ENCODE peak calls at places on chromosome 18, in eight cellular contexts. K is GM06990, B is stomach, D is NB4, G is progenitor cell of endocrine pancreas, F is cardiac fibroblast, I is lower leg skin, Y is transverse colon. M is an unnamed sample.

GRCh38 chr18:61669320-61669719 is 223.5 kb downstream of the RNF152 start:
- DNase-seq in K (no peak), B (no peak), D (no peak), I (no peak), G (no peak), F (peak), Y (no peak), M (no peak)

GRCh38 chr18:34880882-34881852 is 160.0 kb upstream of the MAPRE2 start:
- DNase-seq in K (no peak), Y (no peak), I (no peak), B (no peak), D (peak), G (no peak), F (peak), M (no peak)

GRCh38 chr18:70414315-70414714 is 125.5 kb downstream of the SOCS6 start:
- DNase-seq in G (no peak), I (no peak), B (no peak), K (no peak), Y (no peak), D (no peak), F (no peak), M (no peak)

GRCh38 chr18:61596296-61596695 is 263.1 kb downstream of the CDH20 start:
- DNase-seq in Y (no peak), F (peak), G (no peak), D (no peak), B (no peak), I (no peak), K (no peak), M (no peak)

GRCh38 chr18:48777026-48777736 is 173.6 kb downstream of the SMAD7 start:
- DNase-seq in K (peak), D (peak), B (peak), F (peak), I (no peak), Y (peak), G (peak), M (peak)

GRCh38 chr18:38362286-38362792 is 796.7 kb upstream of the CELF4 start:
- DNase-seq in K (no peak), I (no peak), F (no peak), D (no peak), B (no peak), Y (no peak), G (no peak), M (no peak)

GRCh38 chr18:40283560-40283959 is 1671.5 kb upstream of the PIK3C3 start:
- DNase-seq in K (no peak), G (no peak), Y (no peak), F (no peak), B (no peak), D (no peak), I (no peak), M (no peak)

GRCh38 chr18:70039186-70039585 is 91.5 kb upstream of the CD226 start:
- DNase-seq in B (no peak), D (no peak), G (no peak), F (no peak), K (no peak), I (no peak), Y (no peak), M (no peak)

GRCh38 chr18:61637319-61637718 is 255.5 kb downstream of the RNF152 start:
- DNase-seq in F (no peak), Y (peak), I (no peak), B (peak), D (no peak), K (no peak), G (no peak), M (no peak)

GRCh38 chr18:13653746-13654455 is 72.5 kb downstream of the FAM210A start:
- DNase-seq in K (no peak), D (no peak), G (no peak), F (no peak), B (no peak), Y (no peak), I (peak), M (no peak)

GRCh38 chr18:3104190-3105054 is 91.5 kb upstream of the LPIN2 start:
- DNase-seq in B (no peak), G (no peak), K (no peak), Y (no peak), I (no peak), F (peak), D (no peak), M (no peak)

GRCh38 chr18:36849288-36850011 is 20.5 kb downstream of the KIAA1328 start:
- DNase-seq in K (no peak), Y (no peak), B (no peak), G (no peak), F (peak), D (no peak), I (no peak), M (no peak)

GRCh38 chr18:67010916-67011315 is 407.0 kb upstream of the CDH19 start:
- DNase-seq in B (no peak), D (no peak), G (no peak), K (no peak), Y (no peak), F (peak), I (no peak), M (no peak)

GRCh38 chr18:80253871-80254492 is 6.7 kb upstream of the PARD6G start:
- DNase-seq in Y (no peak), G (no peak), I (peak), F (peak), B (no peak), D (no peak), K (no peak), M (no peak)

GRCh38 chr18:37554399-37554787 is 11.2 kb downstream of the CELF4 start:
- DNase-seq in D (no peak), G (no peak), Y (no peak), I (no peak), K (no peak), B (no peak), F (no peak), M (no peak)

GRCh38 chr18:31819106-31819924 is 58.6 kb upstream of the SLC25A52 start:
- DNase-seq in K (no peak), D (peak), Y (no peak), F (peak), G (no peak), B (no peak), I (no peak), M (peak)

GRCh38 chr18:31825772-31826171 is 65.1 kb upstream of the SLC25A52 start:
- DNase-seq in B (no peak), G (no peak), F (no peak), K (no peak), Y (no peak), D (no peak), I (no peak), M (no peak)

GRCh38 chr18:31821452-31822171 is 60.9 kb upstream of the SLC25A52 start:
- DNase-seq in Y (no peak), F (no peak), I (no peak), B (no peak), G (no peak), K (no peak), D (no peak), M (no peak)

GRCh38 chr18:31819925-31820229 is 59.2 kb upstream of the SLC25A52 start:
- DNase-seq in G (no peak), Y (no peak), D (no peak), K (no peak), I (no peak), B (no peak), F (no peak), M (no peak)
- TF ChIP-seq CTCF in G (no peak), Y (no peak), D (no peak), K (no peak), I (no peak), B (no peak), F (no peak), M (no peak)

GRCh38 chr18:46060359-46060841 is 11.7 kb downstream of the PSTPIP2 start:
- DNase-seq in G (no peak), D (no peak), K (no peak), Y (no peak), B (no peak), I (no peak), F (no peak), M (no peak)

GRCh38 chr18:46062781-46063180 is 9.3 kb downstream of the PSTPIP2 start:
- DNase-seq in G (no peak), Y (no peak), I (no peak), K (no peak), D (no peak), B (no peak), F (no peak), M (no peak)

GRCh38 chr18:46061796-46062195 is 10.3 kb downstream of the PSTPIP2 start:
- DNase-seq in F (no peak), B (no peak), K (no peak), D (no peak), G (no peak), I (no peak), Y (no peak), M (no peak)

GRCh38 chr18:46055841-46056240 is 16.2 kb downstream of the PSTPIP2 start:
- DNase-seq in D (no peak), F (no peak), Y (no peak), I (no peak), B (no peak), K (peak), G (no peak), M (no peak)

DNA sequence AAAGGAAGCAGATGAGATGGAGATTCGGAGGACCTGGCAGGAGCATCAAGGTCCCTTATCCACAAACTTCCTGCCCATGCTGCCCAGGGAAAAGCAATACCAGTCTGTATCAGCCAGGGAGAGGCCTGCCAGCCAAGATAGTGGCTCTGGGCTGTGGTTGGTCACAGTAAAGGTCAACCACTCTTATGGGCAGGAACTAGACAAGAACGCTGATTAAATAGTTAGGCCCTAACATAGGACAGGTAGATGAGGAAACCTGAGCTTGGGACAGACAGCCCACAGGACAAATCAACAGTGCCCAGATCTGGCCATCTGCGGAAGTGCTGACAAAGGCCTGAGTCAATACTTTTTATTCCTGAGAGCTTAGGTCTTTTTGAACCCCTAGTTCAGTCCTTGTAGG is 10.7 kb downstream of the PSTPIP2 start:
- DNase-seq in K (no peak), F (no peak), Y (no peak), I (no peak), B (peak), D (no peak), G (no peak), M (no peak)
- TF ChIP-seq CTCF in K (no peak), F (no peak), Y (no peak), I (no peak), B (no peak), D (no peak), G (no peak), M (no peak)

GRCh38 chr18:23243178-23243577 is 107.9 kb downstream of the CABLES1 start:
- DNase-seq in Y (no peak), B (no peak), I (no peak), D (peak), F (no peak), K (no peak), G (no peak), M (no peak)
- TF ChIP-seq CTCF in Y (no peak), B (no peak), I (no peak), D (no peak), F (no peak), K (no peak), G (no peak), M (no peak)

DNA sequence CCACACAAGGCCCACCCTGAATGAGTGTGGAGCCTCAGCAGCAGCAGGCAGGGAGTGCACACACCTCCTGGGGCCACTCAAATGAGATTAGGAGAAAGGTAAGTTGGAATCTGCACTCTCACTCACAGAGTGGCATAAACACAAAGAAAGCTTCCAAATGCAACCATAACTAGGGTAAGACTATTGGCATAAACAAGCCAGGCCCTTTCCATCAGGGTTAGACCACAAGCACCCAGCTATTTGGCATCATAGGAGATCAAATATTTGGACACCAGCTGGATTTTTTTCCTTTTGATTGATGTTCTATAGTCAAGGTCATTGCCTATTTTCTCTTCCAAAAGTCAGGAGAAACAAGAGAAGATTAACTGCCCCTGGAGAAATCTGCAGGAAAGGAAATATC is 471.5 kb downstream of the TXNL1 start:
- DNase-seq in K (no peak), D (no peak), B (no peak), I (no peak), Y (no peak), G (no peak), F (no peak), M (no peak)
- TF ChIP-seq CTCF in K (no peak), D (no peak), B (no peak), I (no peak), Y (no peak), G (no peak), F (no peak), M (no peak)